ENCODE peak calls at places on chromosomes 16 and 17, in nine cellular contexts. One of them, this sample, is unnamed.

GRCh38 chr17:13596241-13596941 is 5.3 kb downstream of the HS3ST3A1 start:
- DNase-seq in ovary: peak; percentile 19
- DNase-seq in activated CD8-positive, alpha-beta memory T cell treated with anti-CD3 and anti-CD28 coated beads for 4 hours: no peak
- DNase-seq in GM23248: no peak
- DNase-seq in MCF 10A: no peak
- DNase-seq in posterior cingulate gyrus: no peak
- DNase-seq in GM03348: no peak
- DNase-seq in left ventricle myocardium superior: no peak
- DNase-seq in body of pancreas: no peak
- DNase-seq in this sample: no peak

GRCh38 chr16:13178318-13178717 is 276.9 kb downstream of the SHISA9 start:
- DNase-seq in body of pancreas: no peak
- DNase-seq in GM03348: no peak
- DNase-seq in activated CD8-positive, alpha-beta memory T cell treated with anti-CD3 and anti-CD28 coated beads for 4 hours: no peak
- DNase-seq in left ventricle myocardium superior: no peak
- DNase-seq in MCF 10A: no peak
- DNase-seq in posterior cingulate gyrus: peak; percentile 58
- DNase-seq in GM23248: no peak
- DNase-seq in ovary: no peak
- DNase-seq in this sample: no peak

GRCh38 chr17:77963441-77963840 is 4.9 kb downstream of the TNRC6C start:
- DNase-seq in body of pancreas: peak; percentile 31
- DNase-seq in ovary: peak; percentile 44
- DNase-seq in GM03348: peak; percentile 74
- DNase-seq in left ventricle myocardium superior: peak; percentile 38
- DNase-seq in GM23248: peak; percentile 91
- DNase-seq in MCF 10A: peak; percentile 49
- DNase-seq in posterior cingulate gyrus: peak; percentile 48
- DNase-seq in activated CD8-positive, alpha-beta memory T cell treated with anti-CD3 and anti-CD28 coated beads for 4 hours: no peak
- DNase-seq in this sample: peak; percentile 65

GRCh38 chr16:35565626-35566025 is 2106.2 kb downstream of the TP53TG3F start:
- DNase-seq in left ventricle myocardium superior: no peak
- DNase-seq in body of pancreas: no peak
- DNase-seq in posterior cingulate gyrus: no peak
- DNase-seq in GM23248: no peak
- DNase-seq in activated CD8-positive, alpha-beta memory T cell treated with anti-CD3 and anti-CD28 coated beads for 4 hours: no peak
- DNase-seq in GM03348: no peak
- DNase-seq in MCF 10A: peak; percentile 42
- DNase-seq in ovary: no peak
- DNase-seq in this sample: no peak

GRCh38 chr17:50096758-50097157 is 1.6 kb downstream of the PDK2 start:
- DNase-seq in MCF 10A: no peak
- DNase-seq in GM23248: no peak
- DNase-seq in ovary: no peak
- DNase-seq in left ventricle myocardium superior: no peak
- DNase-seq in activated CD8-positive, alpha-beta memory T cell treated with anti-CD3 and anti-CD28 coated beads for 4 hours: no peak
- DNase-seq in posterior cingulate gyrus: no peak
- DNase-seq in body of pancreas: no peak
- DNase-seq in GM03348: no peak
- DNase-seq in this sample: no peak

GRCh38 chr17:5912927-5913565 is 157.1 kb upstream of the WSCD1 start:
- DNase-seq in body of pancreas: no peak
- DNase-seq in posterior cingulate gyrus: no peak
- DNase-seq in activated CD8-positive, alpha-beta memory T cell treated with anti-CD3 and anti-CD28 coated beads for 4 hours: no peak
- DNase-seq in left ventricle myocardium superior: no peak
- DNase-seq in MCF 10A: no peak
- DNase-seq in GM03348: no peak
- DNase-seq in ovary: no peak
- DNase-seq in GM23248: no peak
- DNase-seq in this sample: no peak

GRCh38 chr17:81032641-81033422 is 2.1 kb upstream of the BAIAP2 start:
- DNase-seq in GM03348: no peak
- DNase-seq in GM23248: no peak
- DNase-seq in left ventricle myocardium superior: peak; percentile 28
- DNase-seq in posterior cingulate gyrus: no peak
- DNase-seq in body of pancreas: no peak
- DNase-seq in ovary: no peak
- DNase-seq in activated CD8-positive, alpha-beta memory T cell treated with anti-CD3 and anti-CD28 coated beads for 4 hours: no peak
- DNase-seq in MCF 10A: no peak
- DNase-seq in this sample: peak; percentile 26

GRCh38 chr17:48442819-48443218 is 12.8 kb upstream of the SKAP1 start:
- DNase-seq in ovary: no peak
- DNase-seq in GM23248: no peak
- DNase-seq in body of pancreas: no peak
- DNase-seq in MCF 10A: no peak
- DNase-seq in posterior cingulate gyrus: no peak
- DNase-seq in activated CD8-positive, alpha-beta memory T cell treated with anti-CD3 and anti-CD28 coated beads for 4 hours: no peak
- DNase-seq in GM03348: no peak
- DNase-seq in left ventricle myocardium superior: no peak
- DNase-seq in this sample: no peak

GRCh38 chr17:34025179-34025551 is 229.9 kb upstream of the CCL2 start:
- DNase-seq in MCF 10A: no peak
- DNase-seq in left ventricle myocardium superior: no peak
- DNase-seq in posterior cingulate gyrus: no peak
- DNase-seq in activated CD8-positive, alpha-beta memory T cell treated with anti-CD3 and anti-CD28 coated beads for 4 hours: no peak
- DNase-seq in GM23248: no peak
- DNase-seq in GM03348: no peak
- DNase-seq in body of pancreas: no peak
- DNase-seq in ovary: no peak
- DNase-seq in this sample: no peak

GRCh38 chr16:84883301-84883700 is 63.5 kb downstream of the CRISPLD2 start:
- DNase-seq in left ventricle myocardium superior: peak; percentile 61
- DNase-seq in MCF 10A: no peak
- DNase-seq in ovary: no peak
- DNase-seq in activated CD8-positive, alpha-beta memory T cell treated with anti-CD3 and anti-CD28 coated beads for 4 hours: no peak
- DNase-seq in body of pancreas: peak; percentile 20
- DNase-seq in posterior cingulate gyrus: no peak
- DNase-seq in GM23248: peak; percentile 80
- DNase-seq in GM03348: peak; percentile 24
- DNase-seq in this sample: peak; percentile 30

GRCh38 chr17:39661744-39662541 is 3.2 kb upstream of the TCAP start:
- DNase-seq in left ventricle myocardium superior: no peak
- DNase-seq in body of pancreas: no peak
- DNase-seq in ovary: no peak
- DNase-seq in GM23248: no peak
- DNase-seq in activated CD8-positive, alpha-beta memory T cell treated with anti-CD3 and anti-CD28 coated beads for 4 hours: no peak
- DNase-seq in posterior cingulate gyrus: no peak
- DNase-seq in GM03348: no peak
- DNase-seq in MCF 10A: no peak
- DNase-seq in this sample: no peak

GRCh38 chr17:68458260-68459029 is 1.1 kb upstream of the WIPI1 start:
- DNase-seq in GM03348: no peak
- DNase-seq in GM23248: no peak
- DNase-seq in posterior cingulate gyrus: no peak
- DNase-seq in ovary: no peak
- DNase-seq in body of pancreas: no peak
- DNase-seq in activated CD8-positive, alpha-beta memory T cell treated with anti-CD3 and anti-CD28 coated beads for 4 hours: no peak
- DNase-seq in MCF 10A: no peak
- DNase-seq in left ventricle myocardium superior: no peak
- DNase-seq in this sample: no peak

GRCh38 chr17:29369831-29370735 is 20.1 kb upstream of the TAOK1 start:
- DNase-seq in GM23248: peak; percentile 92
- DNase-seq in body of pancreas: peak; percentile 62
- DNase-seq in posterior cingulate gyrus: peak; percentile 47
- DNase-seq in MCF 10A: peak; percentile 82
- DNase-seq in ovary: peak; percentile 34
- DNase-seq in activated CD8-positive, alpha-beta memory T cell treated with anti-CD3 and anti-CD28 coated beads for 4 hours: peak; percentile 26
- DNase-seq in GM03348: peak; percentile 80
- DNase-seq in left ventricle myocardium superior: peak; percentile 51
- DNase-seq in this sample: no peak

GRCh38 chr16:78768723-78769122 is 669.3 kb downstream of the WWOX start:
- DNase-seq in left ventricle myocardium superior: no peak
- DNase-seq in activated CD8-positive, alpha-beta memory T cell treated with anti-CD3 and anti-CD28 coated beads for 4 hours: no peak
- DNase-seq in MCF 10A: no peak
- DNase-seq in posterior cingulate gyrus: no peak
- DNase-seq in ovary: no peak
- DNase-seq in GM03348: no peak
- DNase-seq in body of pancreas: no peak
- DNase-seq in GM23248: no peak
- DNase-seq in this sample: no peak

GRCh38 chr17:5219536-5219935 is 15.1 kb downstream of the SCIMP start:
- DNase-seq in left ventricle myocardium superior: no peak
- DNase-seq in ovary: no peak
- DNase-seq in activated CD8-positive, alpha-beta memory T cell treated with anti-CD3 and anti-CD28 coated beads for 4 hours: no peak
- DNase-seq in GM23248: no peak
- DNase-seq in body of pancreas: no peak
- DNase-seq in MCF 10A: no peak
- DNase-seq in posterior cingulate gyrus: no peak
- DNase-seq in GM03348: no peak
- DNase-seq in this sample: no peak

GRCh38 chr17:65013613-65014391 is 42.7 kb downstream of the GNA13 start:
- DNase-seq in ovary: peak; percentile 25
- DNase-seq in GM03348: peak; percentile 72
- DNase-seq in GM23248: peak; percentile 94
- DNase-seq in posterior cingulate gyrus: no peak
- DNase-seq in MCF 10A: peak; percentile 76
- DNase-seq in activated CD8-positive, alpha-beta memory T cell treated with anti-CD3 and anti-CD28 coated beads for 4 hours: no peak
- DNase-seq in body of pancreas: no peak
- DNase-seq in left ventricle myocardium superior: no peak
- DNase-seq in this sample: no peak

GRCh38 chr16:67542464-67542863 is 13.8 kb downstream of the RIPOR1 start:
- DNase-seq in posterior cingulate gyrus: no peak
- DNase-seq in left ventricle myocardium superior: peak; percentile 43
- DNase-seq in activated CD8-positive, alpha-beta memory T cell treated with anti-CD3 and anti-CD28 coated beads for 4 hours: peak; percentile 55
- DNase-seq in MCF 10A: peak; percentile 56
- DNase-seq in body of pancreas: no peak
- DNase-seq in GM23248: peak; percentile 77
- DNase-seq in ovary: no peak
- DNase-seq in GM03348: peak; percentile 87
- DNase-seq in this sample: no peak

GRCh38 chr17:57900991-57901743 is 51.3 kb upstream of the MRPS23 start:
- DNase-seq in GM03348: no peak
- DNase-seq in posterior cingulate gyrus: no peak
- DNase-seq in left ventricle myocardium superior: peak; percentile 0
- DNase-seq in body of pancreas: peak; percentile 83
- DNase-seq in MCF 10A: peak; percentile 89
- DNase-seq in ovary: no peak
- DNase-seq in GM23248: no peak
- DNase-seq in activated CD8-positive, alpha-beta memory T cell treated with anti-CD3 and anti-CD28 coated beads for 4 hours: no peak
- DNase-seq in this sample: no peak

GRCh38 chr17:4833178-4833940 is at the start of gene MINK1:
- DNase-seq in GM03348: peak; percentile 100
- DNase-seq in GM23248: peak; percentile 97
- DNase-seq in left ventricle myocardium superior: peak; percentile 95
- DNase-seq in MCF 10A: peak; percentile 92
- DNase-seq in activated CD8-positive, alpha-beta memory T cell treated with anti-CD3 and anti-CD28 coated beads for 4 hours: peak; percentile 81
- DNase-seq in body of pancreas: peak; percentile 92
- DNase-seq in ovary: peak; percentile 91
- DNase-seq in posterior cingulate gyrus: peak; percentile 85
- DNase-seq in this sample: peak; percentile 91

GRCh38 chr17:29677139-29677834 is 54.6 kb upstream of the CORO6 start:
- DNase-seq in GM23248: peak; percentile 29
- DNase-seq in posterior cingulate gyrus: no peak
- DNase-seq in MCF 10A: no peak
- DNase-seq in GM03348: peak; percentile 24
- DNase-seq in ovary: no peak
- DNase-seq in activated CD8-positive, alpha-beta memory T cell treated with anti-CD3 and anti-CD28 coated beads for 4 hours: no peak
- DNase-seq in left ventricle myocardium superior: peak; percentile 57
- DNase-seq in body of pancreas: peak; percentile 21
- DNase-seq in this sample: peak; percentile 28

GRCh38 chr17:79534851-79535727 is 75.8 kb downstream of the RBFOX3 start:
- DNase-seq in GM23248: no peak
- DNase-seq in ovary: no peak
- DNase-seq in GM03348: no peak
- DNase-seq in left ventricle myocardium superior: no peak
- DNase-seq in activated CD8-positive, alpha-beta memory T cell treated with anti-CD3 and anti-CD28 coated beads for 4 hours: no peak
- DNase-seq in body of pancreas: no peak
- DNase-seq in posterior cingulate gyrus: no peak
- DNase-seq in MCF 10A: no peak
- DNase-seq in this sample: no peak

GRCh38 chr17:5508855-5509254 is 22.5 kb downstream of the MIS12 start:
- DNase-seq in ovary: no peak
- DNase-seq in MCF 10A: no peak
- DNase-seq in activated CD8-positive, alpha-beta memory T cell treated with anti-CD3 and anti-CD28 coated beads for 4 hours: no peak
- DNase-seq in posterior cingulate gyrus: no peak
- DNase-seq in body of pancreas: no peak
- DNase-seq in GM03348: no peak
- DNase-seq in left ventricle myocardium superior: no peak
- DNase-seq in GM23248: peak; percentile 30
- DNase-seq in this sample: no peak

GRCh38 chr17:29178750-29179231 is 1.4 kb downstream of the MYO18A start:
- DNase-seq in GM23248: no peak
- DNase-seq in body of pancreas: peak; percentile 64
- DNase-seq in activated CD8-positive, alpha-beta memory T cell treated with anti-CD3 and anti-CD28 coated beads for 4 hours: no peak
- DNase-seq in posterior cingulate gyrus: no peak
- DNase-seq in GM03348: no peak
- DNase-seq in ovary: no peak
- DNase-seq in MCF 10A: peak; percentile 66
- DNase-seq in left ventricle myocardium superior: no peak
- DNase-seq in this sample: peak; percentile 9

GRCh38 chr17:55575058-55575606 is 63.9 kb upstream of the SMIM36 start:
- DNase-seq in posterior cingulate gyrus: no peak
- DNase-seq in body of pancreas: no peak
- DNase-seq in activated CD8-positive, alpha-beta memory T cell treated with anti-CD3 and anti-CD28 coated beads for 4 hours: no peak
- DNase-seq in left ventricle myocardium superior: no peak
- DNase-seq in GM23248: no peak
- DNase-seq in ovary: no peak
- DNase-seq in MCF 10A: no peak
- DNase-seq in GM03348: no peak
- DNase-seq in this sample: no peak